ENCODE peak calls at places on chromosomes 2 and 18, in six cellular contexts. One of them, this sample, is unnamed.

GRCh38 chr2:217396165-217396564 is 536.3 kb upstream of the TNP1 start:
- DNase-seq in body of pancreas: no peak
- DNase-seq in esophagus squamous epithelium: no peak
- DNase-seq in CD8-positive, alpha-beta T cell: no peak
- DNase-seq in RWPE1: no peak
- DNase-seq in A673: no peak
- DNase-seq in this sample: no peak

GRCh38 chr2:55922488-55922887 is 1.1 kb downstream of the EFEMP1 start:
- DNase-seq in CD8-positive, alpha-beta T cell: no peak
- DNase-seq in A673: no peak
- DNase-seq in esophagus squamous epithelium: no peak
- DNase-seq in RWPE1: peak
- DNase-seq in body of pancreas: no peak
- DNase-seq in this sample: no peak

GRCh38 chr2:29374823-29375222 is 259.6 kb downstream of the CLIP4 start:
- DNase-seq in A673: no peak
- DNase-seq in RWPE1: no peak
- DNase-seq in body of pancreas: peak
- DNase-seq in esophagus squamous epithelium: no peak
- DNase-seq in CD8-positive, alpha-beta T cell: no peak
- DNase-seq in this sample: no peak

GRCh38 chr2:118835739-118836410 is 11.6 kb downstream of the EN1 start:
- DNase-seq in A673: no peak
- DNase-seq in RWPE1: no peak
- DNase-seq in esophagus squamous epithelium: no peak
- DNase-seq in CD8-positive, alpha-beta T cell: no peak
- DNase-seq in body of pancreas: peak
- DNase-seq in this sample: no peak

GRCh38 chr2:197092431-197092830 is 165.9 kb upstream of the PGAP1 start:
- DNase-seq in A673: peak
- DNase-seq in body of pancreas: peak
- DNase-seq in CD8-positive, alpha-beta T cell: no peak
- DNase-seq in RWPE1: no peak
- DNase-seq in esophagus squamous epithelium: no peak
- DNase-seq in this sample: no peak

GRCh38 chr2:135151615-135152014 is 99.5 kb downstream of the RAB3GAP1 start:
- DNase-seq in body of pancreas: no peak
- DNase-seq in A673: no peak
- DNase-seq in CD8-positive, alpha-beta T cell: no peak
- DNase-seq in esophagus squamous epithelium: no peak
- DNase-seq in RWPE1: no peak
- DNase-seq in this sample: no peak

GRCh38 chr18:50163505-50163904 is 31.4 kb downstream of the MYO5B start:
- DNase-seq in body of pancreas: no peak
- DNase-seq in RWPE1: no peak
- DNase-seq in CD8-positive, alpha-beta T cell: no peak
- DNase-seq in esophagus squamous epithelium: no peak
- DNase-seq in A673: no peak
- DNase-seq in this sample: no peak

GRCh38 chr2:43225093-43225787 is 1.2 kb downstream of the ZFP36L2 start:
- DNase-seq in CD8-positive, alpha-beta T cell: peak
- DNase-seq in esophagus squamous epithelium: no peak
- DNase-seq in RWPE1: no peak
- DNase-seq in A673: peak
- DNase-seq in body of pancreas: peak
- DNase-seq in this sample: no peak

GRCh38 chr18:31980863-31981262 is 37.8 kb upstream of the RNF125 start:
- DNase-seq in esophagus squamous epithelium: no peak
- DNase-seq in body of pancreas: no peak
- DNase-seq in A673: no peak
- DNase-seq in CD8-positive, alpha-beta T cell: no peak
- DNase-seq in RWPE1: no peak
- DNase-seq in this sample: no peak

GRCh38 chr2:135744761-135745314 is 3.2 kb downstream of the UBXN4 start:
- DNase-seq in RWPE1: peak
- DNase-seq in esophagus squamous epithelium: no peak
- DNase-seq in CD8-positive, alpha-beta T cell: no peak
- DNase-seq in body of pancreas: peak
- DNase-seq in A673: peak
- DNase-seq in this sample: peak

GRCh38 chr2:120473522-120474271 is 127.8 kb downstream of the INHBB start:
- DNase-seq in body of pancreas: peak
- DNase-seq in CD8-positive, alpha-beta T cell: no peak
- DNase-seq in RWPE1: peak
- DNase-seq in A673: no peak
- DNase-seq in esophagus squamous epithelium: no peak
- DNase-seq in this sample: no peak

GRCh38 chr18:50507120-50507590 is 52.7 kb upstream of the MAPK4 start:
- DNase-seq in RWPE1: peak
- DNase-seq in body of pancreas: peak
- DNase-seq in CD8-positive, alpha-beta T cell: no peak
- DNase-seq in esophagus squamous epithelium: no peak
- DNase-seq in A673: peak
- DNase-seq in this sample: no peak

GRCh38 chr18:8705280-8705940 is at the start of gene MTCL1:
- DNase-seq in A673: peak
- DNase-seq in RWPE1: peak
- DNase-seq in esophagus squamous epithelium: no peak
- DNase-seq in body of pancreas: peak
- DNase-seq in CD8-positive, alpha-beta T cell: no peak
- DNase-seq in this sample: no peak

GRCh38 chr2:150279673-150280072 is 207.8 kb downstream of the RND3 start:
- DNase-seq in RWPE1: no peak
- DNase-seq in A673: no peak
- DNase-seq in body of pancreas: no peak
- DNase-seq in esophagus squamous epithelium: no peak
- DNase-seq in CD8-positive, alpha-beta T cell: no peak
- DNase-seq in this sample: no peak

GRCh38 chr2:186099772-186100171 is 361.2 kb downstream of the FSIP2 start:
- DNase-seq in RWPE1: no peak
- DNase-seq in body of pancreas: no peak
- DNase-seq in A673: no peak
- DNase-seq in CD8-positive, alpha-beta T cell: no peak
- DNase-seq in esophagus squamous epithelium: no peak
- DNase-seq in this sample: no peak

GRCh38 chr2:225030089-225030653 is 12.1 kb downstream of the DOCK10 start:
- DNase-seq in body of pancreas: no peak
- DNase-seq in CD8-positive, alpha-beta T cell: peak
- DNase-seq in esophagus squamous epithelium: no peak
- DNase-seq in A673: no peak
- DNase-seq in RWPE1: no peak
- DNase-seq in this sample: no peak

GRCh38 chr18:48876590-48876989 is 74.2 kb downstream of the SMAD7 start:
- DNase-seq in A673: no peak
- DNase-seq in CD8-positive, alpha-beta T cell: no peak
- DNase-seq in esophagus squamous epithelium: no peak
- DNase-seq in RWPE1: no peak
- DNase-seq in body of pancreas: no peak
- DNase-seq in this sample: no peak

GRCh38 chr18:69529151-69529550 is 128.5 kb downstream of the DOK6 start:
- DNase-seq in esophagus squamous epithelium: no peak
- DNase-seq in CD8-positive, alpha-beta T cell: no peak
- DNase-seq in RWPE1: no peak
- DNase-seq in body of pancreas: no peak
- DNase-seq in A673: no peak
- DNase-seq in this sample: no peak

GRCh38 chr2:30611572-30611971 is 164.5 kb downstream of the LCLAT1 start:
- DNase-seq in esophagus squamous epithelium: no peak
- DNase-seq in A673: no peak
- DNase-seq in CD8-positive, alpha-beta T cell: no peak
- DNase-seq in body of pancreas: no peak
- DNase-seq in RWPE1: no peak
- DNase-seq in this sample: no peak

GRCh38 chr2:67237288-67237687 is 159.8 kb upstream of the ETAA1 start:
- DNase-seq in A673: peak
- DNase-seq in RWPE1: no peak
- DNase-seq in esophagus squamous epithelium: no peak
- DNase-seq in body of pancreas: no peak
- DNase-seq in CD8-positive, alpha-beta T cell: no peak
- DNase-seq in this sample: no peak

GRCh38 chr18:677951-678363 is 20.5 kb downstream of the TYMS start:
- DNase-seq in RWPE1: no peak
- DNase-seq in A673: no peak
- DNase-seq in CD8-positive, alpha-beta T cell: no peak
- DNase-seq in esophagus squamous epithelium: no peak
- DNase-seq in body of pancreas: no peak
- DNase-seq in this sample: no peak

GRCh38 chr18:37662546-37663339 is 97.1 kb upstream of the CELF4 start:
- DNase-seq in RWPE1: no peak
- DNase-seq in body of pancreas: no peak
- DNase-seq in CD8-positive, alpha-beta T cell: no peak
- DNase-seq in A673: no peak
- DNase-seq in esophagus squamous epithelium: no peak
- DNase-seq in this sample: no peak

GRCh38 chr2:109284816-109285215 is 155.8 kb downstream of the SH3RF3 start:
- DNase-seq in esophagus squamous epithelium: no peak
- DNase-seq in CD8-positive, alpha-beta T cell: no peak
- DNase-seq in RWPE1: no peak
- DNase-seq in A673: no peak
- DNase-seq in body of pancreas: no peak
- DNase-seq in this sample: no peak

GRCh38 chr2:40173276-40173675 is 278.6 kb downstream of the SLC8A1 start:
- DNase-seq in A673: no peak
- DNase-seq in body of pancreas: no peak
- DNase-seq in esophagus squamous epithelium: no peak
- DNase-seq in CD8-positive, alpha-beta T cell: no peak
- DNase-seq in RWPE1: no peak
- DNase-seq in this sample: no peak

GRCh38 chr2:121486191-121486590 is 44.5 kb upstream of the RNU4ATAC start:
- DNase-seq in RWPE1: no peak
- DNase-seq in body of pancreas: no peak
- DNase-seq in esophagus squamous epithelium: no peak
- DNase-seq in A673: no peak
- DNase-seq in CD8-positive, alpha-beta T cell: no peak
- DNase-seq in this sample: no peak

GRCh38 chr2:121479882-121480522 is 50.7 kb upstream of the RNU4ATAC start:
- DNase-seq in esophagus squamous epithelium: no peak
- DNase-seq in CD8-positive, alpha-beta T cell: no peak
- DNase-seq in body of pancreas: peak
- DNase-seq in A673: no peak
- DNase-seq in RWPE1: no peak
- DNase-seq in this sample: no peak

GRCh38 chr2:121485039-121485438 is 45.6 kb upstream of the RNU4ATAC start:
- DNase-seq in body of pancreas: no peak
- DNase-seq in A673: no peak
- DNase-seq in CD8-positive, alpha-beta T cell: no peak
- DNase-seq in RWPE1: peak
- DNase-seq in esophagus squamous epithelium: no peak
- DNase-seq in this sample: no peak

GRCh38 chr2:121480826-121481225 is 49.9 kb upstream of the RNU4ATAC start:
- DNase-seq in A673: peak
- DNase-seq in CD8-positive, alpha-beta T cell: no peak
- DNase-seq in RWPE1: no peak
- DNase-seq in esophagus squamous epithelium: no peak
- DNase-seq in body of pancreas: no peak
- DNase-seq in this sample: no peak

GRCh38 chr2:121483021-121483420 is 47.7 kb upstream of the RNU4ATAC start:
- DNase-seq in RWPE1: no peak
- DNase-seq in esophagus squamous epithelium: no peak
- DNase-seq in body of pancreas: no peak
- DNase-seq in A673: no peak
- DNase-seq in CD8-positive, alpha-beta T cell: no peak
- DNase-seq in this sample: no peak
- H3K27ac ChIP-seq in RWPE1: no peak
- H3K27ac ChIP-seq in esophagus squamous epithelium: no peak
- H3K27ac ChIP-seq in body of pancreas: no peak
- H3K27ac ChIP-seq in A673: no peak
- H3K27ac ChIP-seq in CD8-positive, alpha-beta T cell: no peak
- H3K27ac ChIP-seq in this sample: no peak

GRCh38 chr2:99623035-99623434 is 133.2 kb upstream of the REV1 start:
- DNase-seq in CD8-positive, alpha-beta T cell: no peak
- DNase-seq in body of pancreas: no peak
- DNase-seq in RWPE1: no peak
- DNase-seq in esophagus squamous epithelium: no peak
- DNase-seq in A673: no peak
- DNase-seq in this sample: no peak

GRCh38 chr2:99622578-99622977 is 132.8 kb upstream of the REV1 start:
- DNase-seq in esophagus squamous epithelium: no peak
- DNase-seq in A673: no peak
- DNase-seq in body of pancreas: no peak
- DNase-seq in RWPE1: no peak
- DNase-seq in CD8-positive, alpha-beta T cell: no peak
- DNase-seq in this sample: no peak

GRCh38 chr2:99626158-99626557 is 136.3 kb upstream of the REV1 start:
- DNase-seq in esophagus squamous epithelium: no peak
- DNase-seq in RWPE1: no peak
- DNase-seq in CD8-positive, alpha-beta T cell: no peak
- DNase-seq in body of pancreas: no peak
- DNase-seq in A673: no peak
- DNase-seq in this sample: no peak

GRCh38 chr2:99623613-99624012 is 133.8 kb upstream of the REV1 start:
- DNase-seq in A673: no peak
- DNase-seq in esophagus squamous epithelium: no peak
- DNase-seq in CD8-positive, alpha-beta T cell: no peak
- DNase-seq in RWPE1: no peak
- DNase-seq in body of pancreas: no peak
- DNase-seq in this sample: no peak

GRCh38 chr2:99624682-99625081 is 134.9 kb upstream of the REV1 start:
- DNase-seq in RWPE1: no peak
- DNase-seq in body of pancreas: no peak
- DNase-seq in CD8-positive, alpha-beta T cell: no peak
- DNase-seq in esophagus squamous epithelium: no peak
- DNase-seq in A673: no peak
- DNase-seq in this sample: no peak
- TF ChIP-seq CTCF in RWPE1: no peak
- TF ChIP-seq CTCF in body of pancreas: no peak
- TF ChIP-seq CTCF in CD8-positive, alpha-beta T cell: no peak
- TF ChIP-seq CTCF in esophagus squamous epithelium: no peak
- TF ChIP-seq CTCF in A673: no peak
- TF ChIP-seq CTCF in this sample: no peak

DNA sequence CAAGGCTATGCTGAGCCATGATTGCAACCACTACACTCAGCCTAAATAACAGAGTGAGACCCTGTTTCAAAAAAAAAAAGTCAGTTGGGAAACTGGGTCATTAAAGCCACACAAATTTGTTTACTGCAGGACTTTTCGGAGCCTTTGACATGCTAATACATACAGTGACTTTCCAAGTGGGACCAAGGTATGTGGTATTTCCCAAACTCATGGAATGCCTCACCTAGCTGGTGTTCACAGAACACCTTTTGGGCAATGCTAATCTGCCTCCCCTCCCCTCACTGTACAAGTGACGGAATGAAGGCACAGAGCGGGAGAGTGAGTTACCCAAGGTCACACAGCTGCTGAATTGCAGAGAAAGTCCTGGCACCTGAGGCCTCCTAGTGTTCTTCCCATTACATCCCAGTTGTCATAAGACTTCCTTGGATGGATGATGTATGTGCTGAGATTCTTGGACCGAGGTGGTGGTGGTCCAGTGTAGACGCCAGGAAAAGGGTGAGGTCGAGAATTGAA is 30.7 kb downstream of the ATOH8 start:
- DNase-seq in RWPE1: no peak
- DNase-seq in body of pancreas: no peak
- DNase-seq in esophagus squamous epithelium: no peak
- DNase-seq in CD8-positive, alpha-beta T cell: no peak
- DNase-seq in A673: no peak
- DNase-seq in this sample: no peak
- H3K27ac ChIP-seq in RWPE1: no peak
- H3K27ac ChIP-seq in body of pancreas: no peak
- H3K27ac ChIP-seq in esophagus squamous epithelium: peak
- H3K27ac ChIP-seq in CD8-positive, alpha-beta T cell: no peak
- H3K27ac ChIP-seq in A673: peak
- H3K27ac ChIP-seq in this sample: no peak

GRCh38 chr2:173239644-173240043 is 115.0 kb upstream of the CDCA7 start:
- DNase-seq in A673: no peak
- DNase-seq in esophagus squamous epithelium: no peak
- DNase-seq in RWPE1: no peak
- DNase-seq in CD8-positive, alpha-beta T cell: no peak
- DNase-seq in body of pancreas: no peak
- DNase-seq in this sample: no peak
- TF ChIP-seq CTCF in A673: no peak
- TF ChIP-seq CTCF in esophagus squamous epithelium: no peak
- TF ChIP-seq CTCF in RWPE1: no peak
- TF ChIP-seq CTCF in CD8-positive, alpha-beta T cell: no peak
- TF ChIP-seq CTCF in body of pancreas: no peak
- TF ChIP-seq CTCF in this sample: no peak

This sample was measured in HL-60.